ENCODE peak calls at places on chromosome 19, in six cellular contexts. J is activated CD4-positive, alpha-beta T cell treated with anti-CD3 and anti-CD28 coated beads for 24 hours; A is upper lobe of right lung; Z is HS-27A; L is hepatocyte; E is WTC11. H is an unnamed sample.

GRCh38 chr19:17847538-17848366 is at the start of gene JAK3:
- DNase-seq in J (peak), A (no peak), Z (no peak), L (peak), E (peak), H (peak)

GRCh38 chr19:13611596-13611995 is 105.3 kb upstream of the CACNA1A start:
- DNase-seq in J (no peak), A (no peak), Z (no peak), L (no peak), E (no peak), H (no peak)

GRCh38 chr19:31356587-31357314 is 7.5 kb upstream of the TSHZ3 start:
- DNase-seq in J (peak), A (peak), Z (no peak), L (no peak), E (peak), H (no peak)

GRCh38 chr19:18438331-18439024 is 545 bp upstream of the ISYNA1 start:
- DNase-seq in J (no peak), A (no peak), Z (no peak), L (peak), E (peak), H (peak)

GRCh38 chr19:1333789-1334188 is 48.1 kb downstream of the EFNA2 start:
- DNase-seq in J (no peak), A (no peak), Z (no peak), L (no peak), E (no peak), H (no peak)

GRCh38 chr19:30556230-30556711 is 184.1 kb downstream of the ZNF536 start:
- DNase-seq in J (no peak), A (no peak), Z (no peak), L (no peak), E (peak), H (no peak)

GRCh38 chr19:45952691-45953505 is 20.8 kb downstream of the NOVA2 start:
- DNase-seq in J (no peak), A (no peak), Z (no peak), L (peak), E (peak), H (no peak)

GRCh38 chr19:3136684-3137055 is 837 bp downstream of the GNA15 start:
- DNase-seq in J (no peak), A (no peak), Z (no peak), L (no peak), E (no peak), H (peak)

GRCh38 chr19:10748195-10748923 is 30.5 kb downstream of the DNM2 start:
- DNase-seq in J (no peak), A (no peak), Z (no peak), L (no peak), E (no peak), H (no peak)

GRCh38 chr19:6412111-6412999 is 12.3 kb downstream of the KHSRP start:
- DNase-seq in J (peak), A (peak), Z (no peak), L (peak), E (peak), H (peak)

GRCh38 chr19:33712268-33712667 is 84.4 kb upstream of the KCTD15 start:
- DNase-seq in J (no peak), A (peak), Z (no peak), L (no peak), E (no peak), H (no peak)

GRCh38 chr19:38709671-38710415 is 34.4 kb downstream of the CAPN12 start:
- DNase-seq in J (no peak), A (no peak), Z (no peak), L (no peak), E (no peak), H (no peak)

GRCh38 chr19:54302252-54302651 is 10.7 kb downstream of the LILRA5 start:
- DNase-seq in J (no peak), A (no peak), Z (no peak), L (no peak), E (no peak), H (no peak)

GRCh38 chr19:2054763-2055162 is 3.7 kb upstream of the MKNK2 start:
- DNase-seq in J (no peak), A (no peak), Z (no peak), L (no peak), E (no peak), H (peak)

GRCh38 chr19:19599190-19599535 is 19.3 kb downstream of the PBX4 start:
- DNase-seq in J (no peak), A (no peak), Z (no peak), L (no peak), E (no peak), H (no peak)

GRCh38 chr19:34926685-34927375 is at the start of gene ZNF30:
- DNase-seq in J (peak), A (peak), Z (peak), L (peak), E (peak), H (peak)

GRCh38 chr19:46351241-46352041 is 4.6 kb downstream of the PPP5C start:
- DNase-seq in J (no peak), A (peak), Z (peak), L (no peak), E (no peak), H (no peak)

GRCh38 chr19:7959209-7959608 is 15.7 kb upstream of the TIMM44 start:
- DNase-seq in J (no peak), A (no peak), Z (no peak), L (no peak), E (no peak), H (no peak)

GRCh38 chr19:33758541-33759013 is 38.1 kb upstream of the KCTD15 start:
- DNase-seq in J (no peak), A (peak), Z (no peak), L (no peak), E (no peak), H (no peak)

GRCh38 chr19:41944336-41944735 is 14.8 kb downstream of the RABAC1 start:
- DNase-seq in J (no peak), A (no peak), Z (no peak), L (no peak), E (no peak), H (no peak)

GRCh38 chr19:12907166-12907565 is 11.9 kb downstream of the SYCE2 start:
- DNase-seq in J (no peak), A (no peak), Z (no peak), L (no peak), E (no peak), H (no peak)

GRCh38 chr19:45079063-45079910 is at the start of gene GEMIN7:
- DNase-seq in J (peak), A (peak), Z (no peak), L (peak), E (peak), H (peak)

GRCh38 chr19:38095411-38096308 is 128.4 kb downstream of the DPF1 start:
- DNase-seq in J (peak), A (peak), Z (peak), L (peak), E (peak), H (no peak)

GRCh38 chr19:28289294-28290063 is 923.5 kb downstream of the UQCRFS1 start:
- DNase-seq in J (no peak), A (no peak), Z (no peak), L (peak), E (no peak), H (peak)

GRCh38 chr19:46813570-46814358 is 25.4 kb upstream of the SLC1A5 start:
- DNase-seq in J (no peak), A (peak), Z (no peak), L (no peak), E (no peak), H (peak)

H was measured in mucosa of descending colon.